ENCODE peak calls at places on chromosomes 5 and 9, in four cellular contexts. I, W, C and V are unnamed samples.

GRCh38 chr5:367358-368130 is 46.0 kb downstream of the AHRR start:
- DNase-seq in I (no peak), W (no peak), C (no peak), V (no peak)

GRCh38 chr9:127950513-127951210 is 13.0 kb upstream of the DPM2 start:
- DNase-seq in I (no peak), W (peak), C (no peak), V (no peak)

GRCh38 chr5:58795327-58795726 is 212.5 kb downstream of the RAB3C start:
- DNase-seq in I (no peak), W (no peak), C (no peak), V (no peak)

GRCh38 chr9:114898741-114899140 is 31.6 kb downstream of the TNFSF8 start:
- DNase-seq in I (no peak), W (no peak), C (no peak), V (no peak)

GRCh38 chr5:122967625-122968024 is 68.9 kb downstream of the PPIC start:
- DNase-seq in I (no peak), W (no peak), C (peak), V (no peak)

GRCh38 chr5:52799358-52799982 is 11.8 kb downstream of the ITGA1 start:
- DNase-seq in I (peak), W (peak), C (no peak), V (peak)

GRCh38 chr9:94801685-94802084 is 75.2 kb downstream of the AOPEP start:
- DNase-seq in I (no peak), W (no peak), C (no peak), V (no peak)

GRCh38 chr9:109286981-109287380 is 33.9 kb downstream of the EPB41L4B start:
- DNase-seq in I (no peak), W (no peak), C (no peak), V (peak)

GRCh38 chr5:73311291-73312110 is 137.1 kb downstream of the FOXD1 start:
- DNase-seq in I (no peak), W (no peak), C (no peak), V (no peak)

GRCh38 chr9:114250235-114250568 is 72.7 kb upstream of the ORM1 start:
- DNase-seq in I (no peak), W (no peak), C (no peak), V (no peak)

GRCh38 chr5:63220244-63220643 is 641.6 kb downstream of the LRRC70 start:
- DNase-seq in I (no peak), W (no peak), C (no peak), V (no peak)

GRCh38 chr5:159667286-159667685 is 249.0 kb upstream of the ADRA1B start:
- DNase-seq in I (no peak), W (no peak), C (no peak), V (no peak)

GRCh38 chr9:126773004-126773607 is 31.7 kb upstream of the ZBTB43 start:
- DNase-seq in I (peak), W (peak), C (no peak), V (peak)

GRCh38 chr5:137282216-137282615 is 216.9 kb downstream of the SPOCK1 start:
- DNase-seq in I (no peak), W (no peak), C (no peak), V (no peak)
- TF ChIP-seq EP300 in I (no peak), W (no peak), C (no peak), V (no peak)

GRCh38 chr5:42423285-42424152 is at the start of gene GHR:
- DNase-seq in I (peak), W (peak), C (no peak), V (peak)
- TF ChIP-seq GABPA in I (no peak), W (no peak), C (no peak), V (no peak)

DNA sequence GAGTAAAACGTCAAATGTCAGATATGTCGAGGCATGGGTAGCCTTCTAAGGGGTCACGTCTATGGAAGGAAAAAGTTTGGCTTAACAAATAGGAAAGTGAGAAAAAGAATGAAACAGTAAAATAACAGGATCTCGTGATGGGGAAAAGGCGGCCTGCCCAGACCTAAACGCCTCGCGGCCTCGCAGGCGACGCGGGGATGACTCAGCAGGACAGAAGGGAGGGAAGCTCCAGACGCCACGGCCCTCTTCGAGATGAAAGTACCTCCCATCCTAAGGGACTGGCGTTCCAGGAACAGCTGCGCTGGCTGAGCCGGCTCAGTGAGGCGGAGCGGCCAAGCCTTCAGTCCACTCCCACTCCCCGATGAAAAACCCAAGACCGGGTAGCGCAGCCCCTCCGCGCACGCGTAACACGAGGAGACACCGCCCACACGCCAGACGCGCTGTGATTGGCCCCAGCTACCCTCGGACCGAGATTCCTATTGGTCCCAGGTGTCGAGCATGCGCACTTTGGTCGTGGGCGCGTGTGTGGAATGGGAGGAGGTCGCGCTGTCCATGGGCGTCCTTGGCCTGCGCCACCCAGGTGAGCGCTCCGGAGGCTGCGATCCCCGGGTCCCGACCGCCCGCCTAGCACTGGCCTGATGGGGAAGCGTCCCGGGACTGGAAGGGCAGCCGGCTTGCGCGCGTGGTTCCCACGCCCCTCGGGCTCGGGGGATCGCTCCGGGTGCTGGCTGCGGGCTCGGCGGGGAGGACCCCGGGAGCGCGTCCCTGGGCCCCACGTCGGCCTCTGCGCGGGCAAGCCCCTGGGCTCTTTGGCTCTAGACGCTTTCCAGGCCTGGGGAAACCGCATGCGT is 588.5 kb downstream of the MTRR start:
- DNase-seq in I (no peak), W (peak), C (peak), V (peak)
- TF ChIP-seq POLR2A in I (no peak), W (peak), C (peak), V (peak)

GRCh38 chr9:136903041-136903554 is 16.8 kb downstream of the TRAF2 start:
- DNase-seq in I (no peak), W (no peak), C (no peak), V (no peak)
- TF ChIP-seq EP300 in I (no peak), W (no peak), C (no peak), V (no peak)

GRCh38 chr5:89232139-89232603 is 349.2 kb upstream of the MEF2C start:
- DNase-seq in I (no peak), W (no peak), C (peak), V (no peak)

GRCh38 chr5:89233462-89233861 is 350.5 kb upstream of the MEF2C start:
- DNase-seq in I (no peak), W (no peak), C (no peak), V (no peak)

GRCh38 chr5:89228355-89228754 is 345.4 kb upstream of the MEF2C start:
- DNase-seq in I (no peak), W (no peak), C (no peak), V (no peak)

GRCh38 chr5:89229331-89230070 is 346.5 kb upstream of the MEF2C start:
- DNase-seq in I (no peak), W (no peak), C (no peak), V (no peak)

GRCh38 chr5:89230178-89230577 is 347.2 kb upstream of the MEF2C start:
- DNase-seq in I (no peak), W (no peak), C (no peak), V (no peak)
- TF ChIP-seq GABPA in I (no peak), W (no peak), C (no peak), V (no peak)

DNA sequence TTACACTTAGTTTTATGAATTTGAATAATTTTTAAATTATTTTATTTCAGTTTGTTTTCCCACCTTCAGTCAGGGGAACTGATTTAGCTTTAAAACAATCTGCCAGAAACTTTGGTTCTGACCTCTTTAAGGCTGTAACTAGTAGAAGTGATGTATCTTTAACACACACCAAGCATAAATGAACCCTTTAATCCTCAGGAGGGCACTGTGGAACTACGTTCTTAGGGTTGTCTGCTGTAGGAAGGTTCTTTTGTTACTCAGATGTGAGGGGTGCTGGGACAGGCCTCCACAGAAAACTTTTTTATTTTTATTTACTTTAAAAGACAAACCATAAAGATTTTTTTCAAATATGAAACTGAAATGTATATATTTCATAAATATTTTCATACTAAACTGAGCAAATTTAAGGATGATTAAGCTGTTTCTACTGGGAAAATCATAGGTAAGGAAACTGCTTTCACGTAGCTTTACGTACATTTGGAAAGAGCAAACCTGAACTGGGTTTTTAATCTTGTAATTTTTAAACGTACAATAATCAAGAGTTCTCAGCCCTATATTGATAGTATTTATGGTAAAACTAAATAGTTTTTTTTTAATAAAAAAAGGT is 5.3 kb downstream of the KLF4 start:
- DNase-seq in I (no peak), W (peak), C (peak), V (peak)
- TF ChIP-seq POLR2A in I (no peak), W (no peak), C (no peak), V (no peak)

GRCh38 chr9:120702075-120702474 is 12.2 kb downstream of the MEGF9 start:
- DNase-seq in I (no peak), W (peak), C (no peak), V (no peak)
- TF ChIP-seq EP300 in I (no peak), W (no peak), C (no peak), V (no peak)

GRCh38 chr5:82356808-82357671 is 78.9 kb upstream of the RPS23 start:
- DNase-seq in I (no peak), W (peak), C (peak), V (peak)
- TF ChIP-seq GABPA in I (no peak), W (peak), C (no peak), V (peak)

DNA sequence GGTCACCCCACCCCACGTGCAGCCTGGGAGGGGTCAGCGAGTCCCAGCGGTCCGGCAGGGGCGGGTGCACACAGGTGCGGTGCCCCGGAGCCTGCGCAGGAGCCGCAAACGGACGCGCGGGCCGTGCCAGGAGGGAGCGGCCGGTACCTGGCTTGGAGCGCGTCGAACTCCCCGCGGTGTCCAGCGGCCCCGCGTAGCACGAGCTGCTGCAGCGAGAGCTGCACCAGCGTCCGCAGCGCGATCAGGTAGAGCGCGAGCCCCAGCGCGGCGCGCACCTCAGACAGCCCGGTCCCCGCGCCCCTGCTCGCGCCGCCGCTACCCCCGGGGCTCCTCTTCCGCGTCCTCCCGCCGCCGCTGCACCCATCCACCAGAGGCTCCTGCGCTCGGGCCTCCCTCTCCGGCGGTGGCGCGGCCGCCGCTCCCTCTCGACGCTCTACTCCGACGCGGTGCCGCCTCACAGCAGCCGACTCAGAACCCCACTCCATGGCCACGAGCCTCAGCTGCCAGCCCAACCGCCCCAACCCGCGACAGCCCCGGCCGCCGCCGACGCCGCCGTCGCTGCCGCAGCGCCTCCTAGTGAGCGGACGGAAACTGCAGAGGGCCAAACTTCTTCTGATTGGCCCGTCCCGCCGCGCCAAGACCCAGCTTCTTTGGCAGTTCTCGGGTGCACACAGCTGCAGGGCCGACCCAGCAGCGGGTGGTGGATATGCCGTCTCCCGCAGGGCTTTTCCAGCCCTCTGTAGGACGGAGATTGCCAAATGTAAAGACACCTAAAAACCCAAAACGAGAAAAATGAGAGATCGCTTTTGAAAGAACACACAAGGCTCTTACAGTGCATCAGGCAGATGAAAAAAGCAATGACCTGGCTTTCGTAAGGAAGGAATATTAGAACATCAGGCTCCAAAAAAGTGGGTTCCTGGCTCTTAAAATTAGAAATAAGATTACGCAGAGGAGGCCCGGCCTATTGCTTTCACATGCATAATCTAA is at the start of gene ERMP1:
- DNase-seq in I (peak), W (peak), C (no peak), V (peak)
- TF ChIP-seq POLR2A in I (peak), W (peak), C (peak), V (peak)

GRCh38 chr9:6412572-6413364 is at the start of gene UHRF2:
- DNase-seq in I (peak), W (peak), C (peak), V (peak)
- TF ChIP-seq EP300 in I (peak), W (peak), C (peak), V (peak)